ENCODE peak calls at places on chromosomes 2 and 18, in ten cellular contexts. G is heart right ventricle, Q is GM06990, P is SK-N-MC, U is fibroblast of mammary gland, W is brain microvascular endothelial cell, X is fibroblast of lung, Y is foreskin fibroblast, N is mesenchymal stem cell, I is cardiac fibroblast. E is an unnamed sample.

GRCh38 chr2:223735659-223736244 is 101.6 kb downstream of the AP1S3 start:
- DNase-seq in P (no peak), G (no peak), I (peak; percentile 96), W (peak; percentile 94), Q (no peak), X (peak; percentile 91), N (peak; percentile 73), U (peak; percentile 98), Y (peak; percentile 86), E (no peak)

GRCh38 chr2:207143474-207144190 is 22.1 kb downstream of the KLF7 start:
- DNase-seq in P (peak; percentile 70), I (peak; percentile 86), W (no peak), Y (peak; percentile 63), N (peak; percentile 89), X (peak; percentile 79), U (peak; percentile 73), Q (peak; percentile 38), G (peak; percentile 72), E (peak; percentile 74)

GRCh38 chr2:201172279-201172678 is 10.7 kb upstream of the CASP10 start:
- DNase-seq in N (no peak), P (no peak), W (no peak), G (no peak), X (no peak), Q (no peak), I (no peak), Y (no peak), U (no peak), E (no peak)

GRCh38 chr2:213010106-213010779 is 141.2 kb downstream of the IKZF2 start:
- DNase-seq in I (no peak), X (no peak), U (no peak), Q (no peak), N (no peak), Y (no peak), G (no peak), P (no peak), W (no peak), E (no peak)

GRCh38 chr2:55460562-55460961 is 40.9 kb upstream of the CCDC88A start:
- DNase-seq in Y (peak; percentile 10), I (peak; percentile 47), Q (no peak), U (peak; percentile 50), X (peak; percentile 33), W (no peak), P (no peak), G (no peak), N (peak; percentile 60), E (no peak)

GRCh38 chr2:33746401-33746800 is 147.3 kb upstream of the FAM98A start:
- DNase-seq in W (no peak), N (no peak), P (no peak), Q (no peak), Y (no peak), G (no peak), U (no peak), I (no peak), X (no peak), E (no peak)

GRCh38 chr2:219175928-219176817 is 552 bp downstream of the CNPPD1 start:
- DNase-seq in W (peak; percentile 19), U (peak; percentile 22), P (no peak), I (peak; percentile 26), Q (peak; percentile 64), Y (no peak), N (peak; percentile 62), G (peak; percentile 49), X (peak; percentile 38), E (peak; percentile 53)

GRCh38 chr18:55968550-55968949 is 380.6 kb upstream of the TCF4 start:
- DNase-seq in Q (no peak), P (no peak), N (no peak), U (peak; percentile 74), Y (no peak), G (no peak), W (no peak), X (peak; percentile 37), I (peak; percentile 15), E (no peak)

GRCh38 chr2:130019402-130019801 is 39.9 kb downstream of the RAB6C start:
- DNase-seq in Q (no peak), W (no peak), G (no peak), I (no peak), P (no peak), U (no peak), X (no peak), Y (no peak), N (no peak), E (no peak)

GRCh38 chr2:164675027-164675426 is 53.7 kb upstream of the GRB14 start:
- DNase-seq in U (no peak), Y (no peak), Q (no peak), N (no peak), W (no peak), X (no peak), P (no peak), I (no peak), G (no peak), E (no peak)

GRCh38 chr2:65687614-65688013 is 255.2 kb upstream of the SPRED2 start:
- DNase-seq in Q (no peak), I (no peak), U (no peak), X (no peak), W (no peak), Y (no peak), N (no peak), G (no peak), P (no peak), E (no peak)

GRCh38 chr2:237000481-237000880 is 85.2 kb upstream of the COPS8 start:
- DNase-seq in U (no peak), X (no peak), Y (no peak), G (no peak), I (no peak), N (no peak), W (no peak), Q (no peak), P (no peak), E (no peak)

GRCh38 chr2:11748861-11749645 is 2.6 kb downstream of the LPIN1 start:
- DNase-seq in N (no peak), Q (no peak), Y (no peak), G (no peak), P (no peak), X (no peak), W (no peak), I (no peak), U (no peak), E (no peak)
- H3K4me3 ChIP-seq in N (peak overlapping the region; percentile 26), Q (peak overlapping the region; percentile 71), Y (peak overlapping the region; percentile 70), G (no peak overlapping the region), P (no peak overlapping the region), X (peak overlapping the region; percentile 88), W (no peak overlapping the region), I (peak overlapping the region; percentile 13), U (peak overlapping the region; percentile 92), E (no peak overlapping the region)

GRCh38 chr2:183037281-183037659 is 987 bp downstream of the NCKAP1 start:
- DNase-seq in U (peak; percentile 56), Q (no peak), I (peak; percentile 60), G (no peak), N (peak; percentile 57), X (peak; percentile 42), Y (no peak), P (no peak), W (no peak), E (peak; percentile 5)

GRCh38 chr2:183034806-183035205 is 3.5 kb downstream of the NCKAP1 start:
- DNase-seq in I (peak; percentile 52), W (peak; percentile 27), P (no peak), X (peak; percentile 81), G (no peak), Q (no peak), N (peak; percentile 63), U (peak; percentile 60), Y (no peak), E (no peak)

GRCh38 chr2:183035954-183036669 is 2.1 kb downstream of the NCKAP1 start:
- DNase-seq in G (no peak), I (peak; percentile 26), U (no peak), N (no peak), P (no peak), W (no peak), Q (peak; percentile 64), Y (no peak), X (no peak), E (peak; percentile 56)

GRCh38 chr2:183033951-183034350 is 4.3 kb downstream of the NCKAP1 start:
- DNase-seq in N (no peak), Y (no peak), U (no peak), P (no peak), W (no peak), I (no peak), G (no peak), X (no peak), Q (no peak), E (no peak)

GRCh38 chr2:183035298-183035953 is 2.8 kb downstream of the NCKAP1 start:
- DNase-seq in X (peak; percentile 88), N (peak; percentile 61), I (peak; percentile 79), W (peak; percentile 25), Y (peak; percentile 63), P (no peak), G (no peak), U (peak; percentile 89), Q (no peak), E (no peak)
- H3K4me3 ChIP-seq in X (peak overlapping the region; percentile 67), N (no peak overlapping the region), I (no peak overlapping the region), W (peak overlapping the region; percentile 74), Y (peak overlapping the region; percentile 78), P (peak overlapping the region; percentile 79), G (peak overlapping the region; percentile 82), U (peak overlapping the region; percentile 73), Q (no peak overlapping the region), E (no peak overlapping the region)

DNA sequence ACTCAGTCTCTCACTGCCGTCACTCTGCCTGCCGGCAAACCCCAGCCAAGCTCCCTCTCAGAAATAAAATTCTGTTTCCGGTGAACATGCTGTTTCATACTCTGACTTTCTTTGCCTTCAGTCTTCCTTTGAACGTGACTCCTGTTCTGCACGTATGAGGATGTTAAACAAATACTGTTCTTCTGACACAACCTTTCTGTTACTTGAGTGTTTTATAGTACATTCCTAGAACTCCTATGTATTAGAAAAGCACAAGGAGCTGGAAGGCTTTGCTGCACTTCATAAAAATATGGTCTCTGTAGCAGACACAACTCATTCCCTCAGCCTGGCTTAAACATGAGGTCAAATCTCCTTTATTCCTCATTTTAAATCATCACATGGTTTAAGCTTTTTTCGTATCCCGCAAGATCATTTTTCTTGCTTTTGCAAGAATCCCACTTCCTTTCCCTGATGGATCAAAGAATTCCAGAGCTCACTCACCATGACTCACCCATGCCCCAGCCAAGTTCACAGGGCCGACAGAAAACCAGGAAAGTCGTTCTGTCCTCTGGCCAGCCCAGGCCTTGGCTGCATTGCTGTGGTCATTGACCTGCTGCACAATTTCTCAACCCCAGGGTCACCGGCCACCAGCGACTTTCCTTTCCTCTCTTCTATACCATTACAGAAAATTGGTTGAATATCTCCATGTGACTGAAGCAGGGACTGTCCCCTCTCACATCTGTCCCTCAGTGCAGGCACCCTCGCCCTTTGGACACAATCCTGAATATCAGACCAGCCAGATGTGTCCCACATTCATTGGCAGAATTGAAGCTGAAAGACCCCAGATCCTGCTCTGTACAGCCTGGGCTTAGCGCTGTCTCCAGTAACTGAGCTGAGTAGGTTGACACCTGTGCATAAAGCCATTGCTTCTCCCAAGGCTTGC is 183.1 kb upstream of the ARL4C start:
- DNase-seq in G (peak; percentile 45), Q (no peak), P (no peak), U (peak; percentile 99), Y (peak; percentile 94), I (peak; percentile 92), X (peak; percentile 99), N (peak; percentile 98), W (peak; percentile 81), E (no peak)
- H3K4me3 ChIP-seq in G (no peak overlapping the region), Q (no peak overlapping the region), P (no peak overlapping the region), U (peak overlapping the region; percentile 12), Y (no peak overlapping the region), I (no peak overlapping the region), X (no peak overlapping the region), N (no peak overlapping the region), W (no peak overlapping the region), E (no peak overlapping the region)

DNA sequence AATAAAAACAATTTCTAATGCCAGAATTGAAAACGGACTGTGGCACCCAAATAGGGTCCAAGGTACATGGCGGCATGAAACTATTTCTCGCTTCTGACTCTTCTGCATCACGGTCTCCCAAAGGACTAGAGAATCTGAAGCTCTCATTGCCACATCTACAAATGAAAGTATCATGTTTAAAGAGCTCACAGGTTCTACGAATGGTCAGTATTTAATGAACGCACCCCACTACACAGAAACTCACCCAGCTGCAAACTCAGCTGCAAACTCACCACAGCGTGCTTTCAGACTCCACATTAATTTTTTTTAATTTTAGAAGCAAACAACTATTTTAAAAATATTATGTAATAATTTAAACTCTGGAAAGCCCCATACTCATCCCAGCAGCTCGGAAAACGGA is 1.1 kb downstream of the CLASP1 start:
- DNase-seq in G (no peak), N (no peak), I (peak; percentile 42), W (peak; percentile 4), U (peak; percentile 44), X (peak; percentile 45), P (no peak), Y (no peak), Q (peak; percentile 15), E (no peak)
- H3K4me3 ChIP-seq in G (peak overlapping the region; percentile 89), N (peak overlapping the region; percentile 89), I (peak overlapping the region; percentile 93), W (peak overlapping the region; percentile 91), U (peak overlapping the region; percentile 95), X (peak overlapping the region; percentile 75), P (peak overlapping the region; percentile 86), Y (peak overlapping the region; percentile 92), Q (peak overlapping the region; percentile 93), E (peak overlapping the region; percentile 63)

E was measured in CD4-positive, alpha-beta memory T cell.